ENCODE peak calls at places on chromosomes 12 and 14, in six cellular contexts. Y is H9, E is neuronal stem cell, U is H1, G is trophoblast cell, A is IMR-90. F is an unnamed sample.

GRCh38 chr12:93947486-93947885 is 200.9 kb upstream of the PLXNC1 start:
- DNase-seq in G (no peak), A (no peak), U (no peak), E (no peak), Y (no peak), F (no peak)

GRCh38 chr14:55073856-55074255 is 22.4 kb downstream of the MAPK1IP1L start:
- DNase-seq in E (no peak), U (no peak), G (no peak), Y (no peak), A (peak), F (peak)

GRCh38 chr14:79395061-79395460 is 816.2 kb downstream of the DIO2 start:
- DNase-seq in A (peak), G (peak), E (no peak), U (no peak), Y (no peak), F (peak)

GRCh38 chr12:120999191-121000120 is 16.8 kb downstream of the C12orf43 start:
- DNase-seq in U (peak), A (peak), G (no peak), Y (peak), E (no peak), F (no peak)

GRCh38 chr14:52703225-52703624 is 3.8 kb upstream of the PSMC6 start:
- DNase-seq in G (peak), Y (no peak), U (no peak), E (no peak), A (peak), F (peak)

GRCh38 chr12:56645201-56645716 is 525 bp downstream of the ATP5F1B start:
- DNase-seq in A (no peak), U (no peak), G (peak), Y (no peak), E (no peak), F (peak)

GRCh38 chr14:90483117-90483516 is 86.3 kb downstream of the CALM1 start:
- DNase-seq in G (no peak), U (no peak), Y (no peak), E (no peak), A (no peak), F (no peak)

GRCh38 chr12:96063046-96063445 is 27.7 kb upstream of the LTA4H start:
- DNase-seq in E (no peak), Y (no peak), U (no peak), A (peak), G (no peak), F (peak)

DNA sequence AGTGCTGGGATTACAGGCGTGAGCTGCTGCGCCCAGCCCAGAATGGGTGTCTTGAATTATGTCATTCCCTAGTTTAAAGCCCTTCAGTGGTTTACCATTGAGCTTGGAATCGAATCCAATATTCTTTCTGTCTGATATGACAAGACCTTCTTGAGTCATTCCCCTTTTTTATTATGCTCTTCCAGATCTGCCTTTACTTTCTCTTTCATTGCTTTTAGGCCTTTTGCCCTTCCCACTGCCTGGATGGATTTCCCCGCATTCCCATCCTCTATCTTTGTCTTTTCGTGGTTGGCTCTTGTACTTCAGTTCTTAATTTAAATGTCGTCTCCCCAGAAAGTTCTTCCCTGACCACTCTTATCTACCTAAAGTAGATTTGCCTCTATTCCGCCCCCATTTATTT is 1.6 kb downstream of the TRAFD1 start:
- DNase-seq in G (no peak), Y (no peak), E (no peak), A (peak), U (no peak), F (peak)
- H4K91ac ChIP-seq in G (no peak), Y (no peak), E (no peak), A (no peak), U (no peak), F (no peak)

DNA sequence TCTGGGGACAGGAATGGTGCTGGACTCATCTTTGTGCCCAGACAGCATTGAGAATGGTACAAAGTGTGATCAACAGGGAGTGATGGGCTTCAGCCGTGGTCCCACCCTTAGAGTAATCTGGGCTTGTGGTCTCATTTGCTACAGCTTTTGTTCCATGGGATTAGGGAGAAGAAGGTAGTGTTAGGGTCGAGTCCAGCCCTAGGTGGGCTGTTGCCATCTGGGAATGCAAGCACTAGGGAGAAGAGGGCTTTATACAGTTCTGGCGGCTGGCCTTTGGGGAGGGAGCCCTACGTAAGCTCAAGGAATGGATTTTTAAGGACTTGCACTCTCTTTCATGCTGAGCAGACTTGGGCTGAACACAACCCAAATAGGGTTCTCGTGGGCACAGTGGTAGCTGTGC is 4.9 kb downstream of the PLEKHG3 start:
- DNase-seq in Y (no peak), G (no peak), A (no peak), E (no peak), U (no peak), F (no peak)
- H2BK5ac ChIP-seq in Y (no peak), G (peak), A (no peak), E (no peak), U (peak), F (no peak)

GRCh38 chr12:104738371-104738710 is 219.7 kb downstream of the SLC41A2 start:
- DNase-seq in U (no peak), E (no peak), G (peak), A (no peak), Y (no peak), F (no peak)
- H4K91ac ChIP-seq in U (peak), E (no peak), G (peak), A (no peak), Y (no peak), F (no peak)

GRCh38 chr14:56805992-56806737 is 4.1 kb downstream of the OTX2 start:
- DNase-seq in U (no peak), Y (no peak), G (no peak), E (no peak), A (no peak), F (no peak)
- H2BK5ac ChIP-seq in U (peak), Y (no peak), G (no peak), E (no peak), A (no peak), F (no peak)